ENCODE peak calls at places on chromosomes 7 and 10, in four cellular contexts. One of them, this sample, is unnamed.

GRCh38 chr7:103702454-103702853 is 256.4 kb upstream of the SLC26A5 start:
- DNase-seq in dorsolateral prefrontal cortex: no peak
- DNase-seq in epithelial cell of esophagus: no peak
- DNase-seq in left ventricle myocardium inferior: no peak
- DNase-seq in this sample: no peak

GRCh38 chr7:150430465-150431085 is 19.9 kb upstream of the GIMAP8 start:
- DNase-seq in dorsolateral prefrontal cortex: no peak
- DNase-seq in epithelial cell of esophagus: no peak
- DNase-seq in left ventricle myocardium inferior: no peak
- DNase-seq in this sample: no peak

GRCh38 chr7:16646427-16647081 is 573 bp downstream of the BZW2 start:
- DNase-seq in dorsolateral prefrontal cortex: peak; percentile 18
- DNase-seq in epithelial cell of esophagus: peak; percentile 35
- DNase-seq in left ventricle myocardium inferior: no peak
- DNase-seq in this sample: no peak

GRCh38 chr10:85060944-85061343 is 732.6 kb downstream of the CCSER2 start:
- DNase-seq in dorsolateral prefrontal cortex: no peak
- DNase-seq in epithelial cell of esophagus: no peak
- DNase-seq in left ventricle myocardium inferior: no peak
- DNase-seq in this sample: no peak

GRCh38 chr7:36005286-36005685 is 147.8 kb upstream of the EEPD1 start:
- DNase-seq in dorsolateral prefrontal cortex: no peak
- DNase-seq in epithelial cell of esophagus: no peak
- DNase-seq in left ventricle myocardium inferior: no peak
- DNase-seq in this sample: no peak

GRCh38 chr10:12463459-12463838 is 114.1 kb downstream of the CAMK1D start:
- DNase-seq in dorsolateral prefrontal cortex: no peak
- DNase-seq in epithelial cell of esophagus: no peak
- DNase-seq in left ventricle myocardium inferior: no peak
- DNase-seq in this sample: no peak

GRCh38 chr7:23261843-23262452 is 15.4 kb downstream of the GPNMB start:
- DNase-seq in dorsolateral prefrontal cortex: no peak
- DNase-seq in epithelial cell of esophagus: peak; percentile 71
- DNase-seq in left ventricle myocardium inferior: peak; percentile 30
- DNase-seq in this sample: peak; percentile 60

GRCh38 chr7:82114237-82114636 is 329.3 kb downstream of the CACNA2D1 start:
- DNase-seq in dorsolateral prefrontal cortex: no peak
- DNase-seq in epithelial cell of esophagus: no peak
- DNase-seq in left ventricle myocardium inferior: no peak
- DNase-seq in this sample: no peak

GRCh38 chr7:129855935-129856717 is 96.6 kb downstream of the UBE2H start:
- DNase-seq in dorsolateral prefrontal cortex: no peak
- DNase-seq in epithelial cell of esophagus: no peak
- DNase-seq in left ventricle myocardium inferior: no peak
- DNase-seq in this sample: no peak

GRCh38 chr7:1291040-1291689 is 58.5 kb downstream of the UNCX start:
- DNase-seq in dorsolateral prefrontal cortex: no peak
- DNase-seq in epithelial cell of esophagus: no peak
- DNase-seq in left ventricle myocardium inferior: no peak
- DNase-seq in this sample: no peak

GRCh38 chr10:89342219-89342966 is 14.6 kb downstream of the IFIT3 start:
- DNase-seq in dorsolateral prefrontal cortex: peak; percentile 96
- DNase-seq in epithelial cell of esophagus: peak; percentile 78
- DNase-seq in left ventricle myocardium inferior: peak; percentile 44
- DNase-seq in this sample: no peak

GRCh38 chr10:83371696-83372490 is 767.4 kb upstream of the GHITM start:
- DNase-seq in dorsolateral prefrontal cortex: no peak
- DNase-seq in epithelial cell of esophagus: no peak
- DNase-seq in left ventricle myocardium inferior: no peak
- DNase-seq in this sample: no peak

GRCh38 chr10:83375274-83375673 is 764.0 kb upstream of the GHITM start:
- DNase-seq in dorsolateral prefrontal cortex: no peak
- DNase-seq in epithelial cell of esophagus: no peak
- DNase-seq in left ventricle myocardium inferior: no peak
- DNase-seq in this sample: no peak

GRCh38 chr10:83374741-83375140 is 764.6 kb upstream of the GHITM start:
- DNase-seq in dorsolateral prefrontal cortex: no peak
- DNase-seq in epithelial cell of esophagus: no peak
- DNase-seq in left ventricle myocardium inferior: no peak
- DNase-seq in this sample: no peak

GRCh38 chr10:83372646-83373045 is 766.7 kb upstream of the GHITM start:
- DNase-seq in dorsolateral prefrontal cortex: no peak
- DNase-seq in epithelial cell of esophagus: no peak
- DNase-seq in left ventricle myocardium inferior: no peak
- DNase-seq in this sample: no peak

DNA sequence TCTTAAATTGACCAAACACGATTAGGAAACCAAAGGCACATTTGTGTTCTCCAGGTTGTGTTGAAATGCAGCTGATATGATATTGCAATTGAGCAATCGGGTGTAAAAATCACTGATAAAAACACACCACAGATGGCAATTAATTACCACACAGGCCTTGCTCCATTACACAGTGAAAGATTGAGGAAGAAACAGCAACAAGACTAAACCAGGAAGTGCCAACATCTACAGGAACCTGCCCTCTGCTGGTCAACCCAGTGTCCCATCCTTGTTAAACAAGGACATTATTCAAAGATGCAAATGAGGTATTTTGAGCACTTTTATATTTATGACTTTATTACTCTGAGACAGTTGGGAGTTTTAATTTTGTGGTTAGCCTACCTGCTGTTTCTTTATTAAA is 765.6 kb upstream of the GHITM start:
- DNase-seq in dorsolateral prefrontal cortex: no peak
- DNase-seq in epithelial cell of esophagus: peak; percentile 60
- DNase-seq in left ventricle myocardium inferior: no peak
- DNase-seq in this sample: no peak
- TF ChIP-seq CTCF in dorsolateral prefrontal cortex: no peak
- TF ChIP-seq CTCF in epithelial cell of esophagus: peak; percentile 74
- TF ChIP-seq CTCF in left ventricle myocardium inferior: peak; percentile 46
- TF ChIP-seq CTCF in this sample: peak; percentile 63

GRCh38 chr7:22109761-22110160 is 164.1 kb upstream of the CDCA7L start:
- DNase-seq in dorsolateral prefrontal cortex: no peak
- DNase-seq in epithelial cell of esophagus: peak; percentile 59
- DNase-seq in left ventricle myocardium inferior: no peak
- DNase-seq in this sample: no peak
- TF ChIP-seq CTCF in dorsolateral prefrontal cortex: no peak
- TF ChIP-seq CTCF in epithelial cell of esophagus: peak; percentile 43
- TF ChIP-seq CTCF in left ventricle myocardium inferior: no peak
- TF ChIP-seq CTCF in this sample: no peak

GRCh38 chr10:22551966-22552365 is 162.4 kb downstream of the PIP4K2A start:
- DNase-seq in dorsolateral prefrontal cortex: no peak
- DNase-seq in epithelial cell of esophagus: no peak
- DNase-seq in left ventricle myocardium inferior: no peak
- DNase-seq in this sample: no peak

GRCh38 chr10:22553452-22553995 is 160.9 kb downstream of the PIP4K2A start:
- DNase-seq in dorsolateral prefrontal cortex: no peak
- DNase-seq in epithelial cell of esophagus: no peak
- DNase-seq in left ventricle myocardium inferior: no peak
- DNase-seq in this sample: no peak

GRCh38 chr10:22556774-22557173 is 157.6 kb downstream of the PIP4K2A start:
- DNase-seq in dorsolateral prefrontal cortex: no peak
- DNase-seq in epithelial cell of esophagus: no peak
- DNase-seq in left ventricle myocardium inferior: no peak
- DNase-seq in this sample: no peak

GRCh38 chr10:22552888-22553378 is 161.4 kb downstream of the PIP4K2A start:
- DNase-seq in dorsolateral prefrontal cortex: no peak
- DNase-seq in epithelial cell of esophagus: no peak
- DNase-seq in left ventricle myocardium inferior: no peak
- DNase-seq in this sample: no peak

DNA sequence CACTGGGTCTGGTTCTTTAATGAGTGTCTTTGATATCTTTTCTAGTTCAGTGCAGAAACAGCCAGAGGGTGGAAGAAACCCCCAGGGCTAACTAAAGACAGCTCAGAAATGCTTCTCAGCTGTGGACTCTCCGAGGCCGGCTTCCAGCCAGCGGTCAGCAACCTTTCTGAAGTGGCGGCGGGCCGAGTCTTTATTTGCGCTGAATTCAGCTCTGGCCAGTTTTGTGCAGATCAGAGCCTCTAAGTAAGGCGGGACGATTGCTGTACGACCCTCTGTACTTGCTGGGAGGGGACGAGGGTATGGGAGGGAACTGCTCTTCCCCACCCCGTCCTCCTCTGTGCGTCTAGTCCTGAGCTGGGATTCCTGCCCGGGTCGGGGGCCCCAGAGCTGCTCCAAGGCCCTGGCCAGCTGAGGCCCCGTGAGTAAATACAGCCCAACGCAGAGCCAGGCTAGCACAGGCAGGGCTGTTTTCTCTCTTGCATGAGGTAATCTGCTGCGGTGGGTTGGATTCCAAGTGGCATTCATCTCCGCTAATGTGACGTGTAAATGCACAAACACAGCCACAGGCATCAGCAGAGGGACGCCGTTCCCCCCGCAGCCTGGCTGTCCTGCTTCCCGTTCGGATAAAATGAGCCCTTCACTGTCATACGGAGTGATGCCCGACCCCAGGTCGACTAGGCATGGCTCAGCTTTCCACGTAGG is 159.7 kb downstream of the PIP4K2A start:
- DNase-seq in dorsolateral prefrontal cortex: peak; percentile 6
- DNase-seq in epithelial cell of esophagus: peak; percentile 8
- DNase-seq in left ventricle myocardium inferior: peak; percentile 77
- DNase-seq in this sample: peak; percentile 25
- TF ChIP-seq CTCF in dorsolateral prefrontal cortex: no peak
- TF ChIP-seq CTCF in epithelial cell of esophagus: no peak
- TF ChIP-seq CTCF in left ventricle myocardium inferior: no peak
- TF ChIP-seq CTCF in this sample: no peak

GRCh38 chr7:69961396-69961795 is 363.1 kb downstream of the AUTS2 start:
- DNase-seq in dorsolateral prefrontal cortex: no peak
- DNase-seq in epithelial cell of esophagus: no peak
- DNase-seq in left ventricle myocardium inferior: no peak
- DNase-seq in this sample: no peak

GRCh38 chr7:69953319-69954067 is 355.2 kb downstream of the AUTS2 start:
- DNase-seq in dorsolateral prefrontal cortex: no peak
- DNase-seq in epithelial cell of esophagus: no peak
- DNase-seq in left ventricle myocardium inferior: no peak
- DNase-seq in this sample: no peak

GRCh38 chr7:69962077-69962855 is 364.0 kb downstream of the AUTS2 start:
- DNase-seq in dorsolateral prefrontal cortex: peak; percentile 67
- DNase-seq in epithelial cell of esophagus: no peak
- DNase-seq in left ventricle myocardium inferior: peak; percentile 61
- DNase-seq in this sample: no peak

GRCh38 chr7:69962856-69963149 is 364.5 kb downstream of the AUTS2 start:
- DNase-seq in dorsolateral prefrontal cortex: no peak
- DNase-seq in epithelial cell of esophagus: no peak
- DNase-seq in left ventricle myocardium inferior: no peak
- DNase-seq in this sample: no peak

DNA sequence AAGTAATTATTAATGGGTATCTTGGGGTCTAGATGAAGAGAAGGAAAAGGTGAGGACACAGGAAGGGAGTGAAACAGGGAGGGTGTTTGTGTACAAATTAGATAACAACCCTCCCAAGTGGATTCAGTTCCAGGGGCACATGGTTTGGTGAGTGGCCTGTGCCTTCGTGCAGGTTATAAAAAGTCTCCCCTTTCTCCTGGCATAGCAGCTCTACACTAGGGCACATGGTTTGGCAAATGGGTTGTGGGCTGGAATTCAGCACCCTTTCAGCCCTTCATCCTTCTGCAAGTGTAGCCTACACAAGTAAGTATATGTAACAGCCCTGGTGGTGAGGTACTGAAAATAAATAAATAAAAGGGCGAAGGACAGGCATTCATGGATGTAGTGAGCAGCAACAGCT is 359.4 kb downstream of the AUTS2 start:
- DNase-seq in dorsolateral prefrontal cortex: no peak
- DNase-seq in epithelial cell of esophagus: no peak
- DNase-seq in left ventricle myocardium inferior: no peak
- DNase-seq in this sample: no peak
- TF ChIP-seq CTCF in dorsolateral prefrontal cortex: no peak
- TF ChIP-seq CTCF in epithelial cell of esophagus: no peak
- TF ChIP-seq CTCF in left ventricle myocardium inferior: no peak
- TF ChIP-seq CTCF in this sample: no peak

This sample was measured in neural crest cell.